ENCODE peak calls at places on chromosomes 4 and X, in six cellular contexts. One of them, this sample, is unnamed.

GRCh38 chr4:121278811-121279368 is 101.9 kb downstream of the QRFPR start:
- DNase-seq in psoas muscle: no peak
- DNase-seq in neural progenitor cell: no peak
- DNase-seq in fibroblast of the aortic adventitia: peak; percentile 55
- DNase-seq in ovary: no peak
- DNase-seq in activated B cell treated with CpG ODN at 0.5 μM for 24 hours: no peak
- DNase-seq in this sample: no peak

GRCh38 chr4:38837849-38838248 is 18.8 kb downstream of the TLR6 start:
- DNase-seq in psoas muscle: no peak
- DNase-seq in neural progenitor cell: no peak
- DNase-seq in fibroblast of the aortic adventitia: peak; percentile 37
- DNase-seq in ovary: no peak
- DNase-seq in activated B cell treated with CpG ODN at 0.5 μM for 24 hours: no peak
- DNase-seq in this sample: no peak

GRCh38 chr4:36243355-36244256 is 708 bp downstream of the ARAP2 start:
- DNase-seq in psoas muscle: peak; percentile 63
- DNase-seq in neural progenitor cell: no peak
- DNase-seq in fibroblast of the aortic adventitia: no peak
- DNase-seq in ovary: no peak
- DNase-seq in activated B cell treated with CpG ODN at 0.5 μM for 24 hours: no peak
- DNase-seq in this sample: peak; percentile 46

GRCh38 chr4:189988892-189989431 is 38.1 kb downstream of the FRG2 start:
- DNase-seq in psoas muscle: no peak
- DNase-seq in neural progenitor cell: no peak
- DNase-seq in fibroblast of the aortic adventitia: no peak
- DNase-seq in ovary: no peak
- DNase-seq in activated B cell treated with CpG ODN at 0.5 μM for 24 hours: no peak
- DNase-seq in this sample: no peak

GRCh38 chrX:133776072-133776471 is 209.3 kb downstream of the GPC3 start:
- DNase-seq in psoas muscle: no peak
- DNase-seq in neural progenitor cell: peak; percentile 47
- DNase-seq in fibroblast of the aortic adventitia: no peak
- DNase-seq in ovary: no peak
- DNase-seq in activated B cell treated with CpG ODN at 0.5 μM for 24 hours: no peak
- DNase-seq in this sample: no peak

GRCh38 chr4:159146454-159146853 is 43.6 kb downstream of the RAPGEF2 start:
- DNase-seq in psoas muscle: no peak
- DNase-seq in neural progenitor cell: no peak
- DNase-seq in fibroblast of the aortic adventitia: no peak
- DNase-seq in ovary: no peak
- DNase-seq in activated B cell treated with CpG ODN at 0.5 μM for 24 hours: no peak
- DNase-seq in this sample: no peak

GRCh38 chr4:178414881-178415446 is 972.7 kb upstream of the AGA start:
- DNase-seq in psoas muscle: no peak
- DNase-seq in neural progenitor cell: no peak
- DNase-seq in fibroblast of the aortic adventitia: no peak
- DNase-seq in ovary: peak; percentile 11
- DNase-seq in activated B cell treated with CpG ODN at 0.5 μM for 24 hours: no peak
- DNase-seq in this sample: no peak

GRCh38 chrX:72255445-72255844 is 16.6 kb upstream of the ERCC6L start:
- DNase-seq in psoas muscle: no peak
- DNase-seq in neural progenitor cell: peak; percentile 46
- DNase-seq in fibroblast of the aortic adventitia: no peak
- DNase-seq in ovary: no peak
- DNase-seq in activated B cell treated with CpG ODN at 0.5 μM for 24 hours: no peak
- DNase-seq in this sample: no peak

GRCh38 chr4:56976283-56976877 is 1.0 kb downstream of the NOA1 start:
- DNase-seq in psoas muscle: peak; percentile 53
- DNase-seq in neural progenitor cell: no peak
- DNase-seq in fibroblast of the aortic adventitia: no peak
- DNase-seq in ovary: peak; percentile 19
- DNase-seq in activated B cell treated with CpG ODN at 0.5 μM for 24 hours: no peak
- DNase-seq in this sample: no peak

GRCh38 chr4:78599931-78600375 is 48.4 kb downstream of the ANXA3 start:
- DNase-seq in psoas muscle: no peak
- DNase-seq in neural progenitor cell: no peak
- DNase-seq in fibroblast of the aortic adventitia: no peak
- DNase-seq in ovary: no peak
- DNase-seq in activated B cell treated with CpG ODN at 0.5 μM for 24 hours: no peak
- DNase-seq in this sample: no peak

GRCh38 chr4:6662591-6662990 is 22.1 kb downstream of the MRFAP1 start:
- DNase-seq in psoas muscle: no peak
- DNase-seq in neural progenitor cell: no peak
- DNase-seq in fibroblast of the aortic adventitia: no peak
- DNase-seq in ovary: no peak
- DNase-seq in activated B cell treated with CpG ODN at 0.5 μM for 24 hours: no peak
- DNase-seq in this sample: no peak

GRCh38 chrX:98627645-98628044 is 1743.9 kb downstream of the RPA4 start:
- DNase-seq in psoas muscle: no peak
- DNase-seq in neural progenitor cell: no peak
- DNase-seq in fibroblast of the aortic adventitia: no peak
- DNase-seq in ovary: no peak
- DNase-seq in activated B cell treated with CpG ODN at 0.5 μM for 24 hours: no peak
- DNase-seq in this sample: no peak

GRCh38 chrX:120380699-120381098 is 18.8 kb downstream of the ATP1B4 start:
- DNase-seq in psoas muscle: no peak
- DNase-seq in neural progenitor cell: peak; percentile 34
- DNase-seq in fibroblast of the aortic adventitia: no peak
- DNase-seq in ovary: no peak
- DNase-seq in activated B cell treated with CpG ODN at 0.5 μM for 24 hours: no peak
- DNase-seq in this sample: no peak

GRCh38 chr4:15805583-15806517 is 27.7 kb downstream of the CD38 start:
- DNase-seq in psoas muscle: no peak
- DNase-seq in neural progenitor cell: peak; percentile 78
- DNase-seq in fibroblast of the aortic adventitia: peak; percentile 77
- DNase-seq in ovary: no peak
- DNase-seq in activated B cell treated with CpG ODN at 0.5 μM for 24 hours: no peak
- DNase-seq in this sample: no peak

GRCh38 chr4:24988776-24989175 is 42.0 kb downstream of the LGI2 start:
- DNase-seq in psoas muscle: no peak
- DNase-seq in neural progenitor cell: peak; percentile 61
- DNase-seq in fibroblast of the aortic adventitia: peak; percentile 74
- DNase-seq in ovary: no peak
- DNase-seq in activated B cell treated with CpG ODN at 0.5 μM for 24 hours: no peak
- DNase-seq in this sample: no peak

GRCh38 chr4:24980064-24980690 is 50.6 kb downstream of the LGI2 start:
- DNase-seq in psoas muscle: peak; percentile 56
- DNase-seq in neural progenitor cell: peak; percentile 71
- DNase-seq in fibroblast of the aortic adventitia: peak; percentile 83
- DNase-seq in ovary: peak; percentile 65
- DNase-seq in activated B cell treated with CpG ODN at 0.5 μM for 24 hours: no peak
- DNase-seq in this sample: peak; percentile 63

GRCh38 chr4:24979554-24979953 is 51.2 kb downstream of the LGI2 start:
- DNase-seq in psoas muscle: peak; percentile 65
- DNase-seq in neural progenitor cell: no peak
- DNase-seq in fibroblast of the aortic adventitia: peak; percentile 38
- DNase-seq in ovary: peak; percentile 48
- DNase-seq in activated B cell treated with CpG ODN at 0.5 μM for 24 hours: no peak
- DNase-seq in this sample: peak; percentile 73

GRCh38 chr4:24989327-24989726 is 41.4 kb downstream of the LGI2 start:
- DNase-seq in psoas muscle: no peak
- DNase-seq in neural progenitor cell: no peak
- DNase-seq in fibroblast of the aortic adventitia: no peak
- DNase-seq in ovary: no peak
- DNase-seq in activated B cell treated with CpG ODN at 0.5 μM for 24 hours: no peak
- DNase-seq in this sample: no peak

GRCh38 chr4:24984602-24985532 is 45.9 kb downstream of the LGI2 start:
- DNase-seq in psoas muscle: no peak
- DNase-seq in neural progenitor cell: peak; percentile 9
- DNase-seq in fibroblast of the aortic adventitia: no peak
- DNase-seq in ovary: no peak
- DNase-seq in activated B cell treated with CpG ODN at 0.5 μM for 24 hours: no peak
- DNase-seq in this sample: no peak
- TF ChIP-seq CTCF in psoas muscle: no peak
- TF ChIP-seq CTCF in neural progenitor cell: peak; percentile 29
- TF ChIP-seq CTCF in fibroblast of the aortic adventitia: peak; percentile 16
- TF ChIP-seq CTCF in ovary: no peak
- TF ChIP-seq CTCF in activated B cell treated with CpG ODN at 0.5 μM for 24 hours: no peak
- TF ChIP-seq CTCF in this sample: no peak

DNA sequence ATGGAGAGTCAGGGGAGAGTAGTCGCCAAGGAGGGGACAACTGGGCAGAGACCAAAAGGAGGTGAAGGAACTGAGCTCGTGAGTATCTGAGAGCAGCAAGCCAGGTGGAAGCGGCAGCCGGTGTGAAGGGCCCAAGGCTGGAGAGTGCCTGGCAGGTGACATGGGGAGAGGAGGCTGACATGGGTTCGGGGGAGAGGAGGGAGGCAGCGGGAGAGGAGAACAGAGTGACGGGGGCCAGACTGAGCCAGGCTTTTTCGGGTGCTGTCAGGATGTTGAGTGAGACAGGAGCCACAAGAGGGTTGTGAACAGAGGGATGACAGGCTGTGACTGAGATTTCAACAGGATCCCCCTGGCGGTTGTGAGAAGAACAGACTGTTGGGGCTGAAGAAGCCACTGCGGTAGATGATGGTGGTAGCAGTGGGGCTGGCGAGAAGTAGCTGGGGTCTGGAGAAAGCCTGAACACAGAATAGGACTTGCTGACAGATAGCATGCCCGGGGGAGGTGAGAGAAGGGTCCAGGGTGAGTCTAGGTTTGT is 5.7 kb downstream of the ELK1 start:
- DNase-seq in psoas muscle: no peak
- DNase-seq in neural progenitor cell: peak; percentile 57
- DNase-seq in fibroblast of the aortic adventitia: peak; percentile 43
- DNase-seq in ovary: peak; percentile 21
- DNase-seq in activated B cell treated with CpG ODN at 0.5 μM for 24 hours: no peak
- DNase-seq in this sample: no peak
- TF ChIP-seq CTCF in psoas muscle: no peak
- TF ChIP-seq CTCF in neural progenitor cell: peak; percentile 56
- TF ChIP-seq CTCF in fibroblast of the aortic adventitia: peak; percentile 60
- TF ChIP-seq CTCF in ovary: peak; percentile 6
- TF ChIP-seq CTCF in activated B cell treated with CpG ODN at 0.5 μM for 24 hours: no peak
- TF ChIP-seq CTCF in this sample: no peak

DNA sequence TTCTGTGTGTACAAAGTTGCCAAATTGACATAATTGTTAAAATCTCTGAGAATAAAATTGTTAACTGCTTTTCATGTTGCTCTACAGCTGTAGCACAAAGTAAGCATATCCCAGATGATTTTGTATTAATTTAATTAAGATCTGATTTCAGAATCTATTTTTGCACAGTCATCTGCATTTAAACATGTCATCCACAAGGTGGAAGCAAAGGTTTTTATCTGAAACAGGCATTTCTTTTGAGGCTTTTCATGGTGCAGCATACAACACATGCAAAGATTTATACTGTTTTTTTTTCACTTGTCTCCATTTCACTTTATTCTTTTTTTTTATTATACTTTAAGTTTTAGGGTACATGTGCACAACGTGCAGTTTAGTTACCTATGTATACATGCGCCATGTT is 51.2 kb downstream of the GC start:
- DNase-seq in psoas muscle: no peak
- DNase-seq in neural progenitor cell: peak; percentile 58
- DNase-seq in fibroblast of the aortic adventitia: peak; percentile 54
- DNase-seq in ovary: no peak
- DNase-seq in activated B cell treated with CpG ODN at 0.5 μM for 24 hours: no peak
- DNase-seq in this sample: no peak
- TF ChIP-seq CTCF in psoas muscle: no peak
- TF ChIP-seq CTCF in neural progenitor cell: peak; percentile 68
- TF ChIP-seq CTCF in fibroblast of the aortic adventitia: peak; percentile 36
- TF ChIP-seq CTCF in ovary: no peak
- TF ChIP-seq CTCF in activated B cell treated with CpG ODN at 0.5 μM for 24 hours: no peak
- TF ChIP-seq CTCF in this sample: no peak

DNA sequence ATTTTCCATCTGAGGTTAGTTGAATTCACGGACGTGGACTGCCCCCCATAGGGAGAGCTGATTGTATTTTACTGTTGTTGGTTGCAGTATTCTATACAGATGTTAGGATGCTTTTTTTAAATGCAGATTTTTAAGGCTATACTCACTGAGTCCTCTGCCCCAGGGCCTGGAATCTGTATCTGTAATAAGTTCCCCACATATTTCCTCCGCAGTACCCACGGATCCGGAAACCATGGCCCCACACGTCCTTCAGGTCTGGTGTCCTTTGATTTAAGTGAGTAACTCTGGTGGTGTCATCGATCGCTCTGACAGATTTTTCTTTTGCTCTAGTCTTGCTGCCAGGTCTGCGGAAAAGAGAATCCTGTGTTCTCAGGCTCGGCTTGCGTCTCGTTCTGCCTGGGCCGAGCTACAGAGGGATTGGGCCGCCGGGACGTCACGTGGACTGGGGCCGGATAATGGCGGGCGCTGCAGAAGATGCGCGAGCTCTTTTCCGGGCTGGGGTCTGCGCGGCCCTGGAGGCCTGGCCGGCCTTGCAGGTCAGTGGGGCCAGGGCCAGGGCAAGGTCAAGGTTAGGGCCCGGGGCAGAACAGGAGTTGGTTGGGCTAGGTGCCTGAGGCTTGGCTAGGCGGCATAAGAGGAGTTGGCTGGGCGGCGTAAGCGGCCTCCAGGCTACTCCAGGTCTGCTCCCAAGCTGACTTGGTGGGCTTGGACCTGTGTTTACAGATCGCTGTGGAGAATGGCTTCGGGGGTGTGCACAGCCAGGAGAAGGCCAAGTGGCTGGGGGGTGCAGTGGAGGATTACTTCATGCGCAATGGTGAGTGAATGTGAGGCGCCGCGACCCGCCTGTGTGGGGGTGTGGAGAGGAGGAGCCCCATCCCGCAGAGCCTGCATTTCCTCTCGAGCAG is at the start of gene TSR2:
- DNase-seq in psoas muscle: peak; percentile 86
- DNase-seq in neural progenitor cell: peak; percentile 87
- DNase-seq in fibroblast of the aortic adventitia: peak; percentile 84
- DNase-seq in ovary: peak; percentile 81
- DNase-seq in activated B cell treated with CpG ODN at 0.5 μM for 24 hours: peak; percentile 59
- DNase-seq in this sample: peak; percentile 78
- TF ChIP-seq CTCF in psoas muscle: no peak
- TF ChIP-seq CTCF in neural progenitor cell: peak; percentile 16
- TF ChIP-seq CTCF in fibroblast of the aortic adventitia: peak; percentile 25
- TF ChIP-seq CTCF in ovary: no peak
- TF ChIP-seq CTCF in activated B cell treated with CpG ODN at 0.5 μM for 24 hours: no peak
- TF ChIP-seq CTCF in this sample: no peak

GRCh38 chrX:68917799-68918198 is 89.0 kb downstream of the EFNB1 start:
- DNase-seq in psoas muscle: no peak
- DNase-seq in neural progenitor cell: peak; percentile 86
- DNase-seq in fibroblast of the aortic adventitia: no peak
- DNase-seq in ovary: no peak
- DNase-seq in activated B cell treated with CpG ODN at 0.5 μM for 24 hours: no peak
- DNase-seq in this sample: no peak
- TF ChIP-seq CTCF in psoas muscle: no peak
- TF ChIP-seq CTCF in neural progenitor cell: no peak
- TF ChIP-seq CTCF in fibroblast of the aortic adventitia: no peak
- TF ChIP-seq CTCF in ovary: no peak
- TF ChIP-seq CTCF in activated B cell treated with CpG ODN at 0.5 μM for 24 hours: no peak
- TF ChIP-seq CTCF in this sample: no peak

GRCh38 chrX:38799995-38800394 is 1.3 kb upstream of the MID1IP1 start:
- DNase-seq in psoas muscle: no peak
- DNase-seq in neural progenitor cell: no peak
- DNase-seq in fibroblast of the aortic adventitia: no peak
- DNase-seq in ovary: no peak
- DNase-seq in activated B cell treated with CpG ODN at 0.5 μM for 24 hours: no peak
- DNase-seq in this sample: no peak
- TF ChIP-seq CTCF in psoas muscle: no peak
- TF ChIP-seq CTCF in neural progenitor cell: no peak
- TF ChIP-seq CTCF in fibroblast of the aortic adventitia: no peak
- TF ChIP-seq CTCF in ovary: no peak
- TF ChIP-seq CTCF in activated B cell treated with CpG ODN at 0.5 μM for 24 hours: no peak
- TF ChIP-seq CTCF in this sample: no peak

DNA sequence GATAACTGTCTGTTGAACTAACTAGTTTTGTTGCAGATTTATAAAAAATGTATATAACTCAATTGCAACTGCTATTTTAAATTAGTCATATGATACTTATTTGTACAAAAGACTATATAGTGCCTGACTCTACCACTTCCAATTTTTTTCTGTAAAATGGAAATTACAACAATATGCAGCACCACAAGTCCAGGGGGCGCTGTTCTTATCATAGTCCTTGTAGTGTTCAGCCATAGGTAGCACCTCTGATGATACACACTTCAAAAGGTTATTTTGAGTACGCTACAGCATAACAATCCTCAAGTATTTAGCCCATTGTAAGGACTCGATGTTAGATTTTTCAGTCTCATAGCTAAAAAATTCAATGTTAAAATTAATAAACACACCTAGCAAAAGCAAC is 174.9 kb downstream of the CORIN start:
- DNase-seq in psoas muscle: no peak
- DNase-seq in neural progenitor cell: peak; percentile 42
- DNase-seq in fibroblast of the aortic adventitia: no peak
- DNase-seq in ovary: no peak
- DNase-seq in activated B cell treated with CpG ODN at 0.5 μM for 24 hours: no peak
- DNase-seq in this sample: no peak
- TF ChIP-seq CTCF in psoas muscle: no peak
- TF ChIP-seq CTCF in neural progenitor cell: peak; percentile 54
- TF ChIP-seq CTCF in fibroblast of the aortic adventitia: peak; percentile 29
- TF ChIP-seq CTCF in ovary: no peak
- TF ChIP-seq CTCF in activated B cell treated with CpG ODN at 0.5 μM for 24 hours: no peak
- TF ChIP-seq CTCF in this sample: no peak